ENCODE peak calls at places on chromosome 2, in nine cellular contexts. G is suprapubic skin, D is GM12878, N is A549, V is ovary, A is transverse colon, Z is K562, J is sigmoid colon, R is stomach. H is an unnamed sample.

GRCh38 chr2:240454031-240454901 is 18.8 kb downstream of the GPC1 start:
- DNase-seq in R (no peak), A (no peak), G (no peak), Z (no peak), D (no peak), V (peak), N (no peak), J (no peak), H (no peak)

GRCh38 chr2:219522111-219523030 is 8.1 kb downstream of the ASIC4 start:
- DNase-seq in A (no peak), G (no peak), D (no peak), Z (peak), R (no peak), N (no peak), V (no peak), J (peak), H (no peak)

GRCh38 chr2:2134037-2134436 is 197.0 kb downstream of the MYT1L start:
- DNase-seq in A (no peak), D (no peak), V (no peak), J (no peak), Z (no peak), N (no peak), G (no peak), R (no peak), H (no peak)

GRCh38 chr2:234806818-234807217 is 145.0 kb upstream of the SH3BP4 start:
- DNase-seq in J (no peak), N (no peak), R (no peak), A (no peak), D (no peak), Z (no peak), G (no peak), V (no peak), H (no peak)

GRCh38 chr2:215531284-215531683 is 95.4 kb upstream of the FN1 start:
- DNase-seq in Z (no peak), J (no peak), G (no peak), R (no peak), D (no peak), V (no peak), N (no peak), A (no peak), H (no peak)

GRCh38 chr2:35343135-35343534 is 1012.4 kb upstream of the CRIM1 start:
- DNase-seq in R (no peak), G (no peak), Z (peak), A (no peak), N (peak), D (no peak), J (no peak), V (no peak), H (no peak)

GRCh38 chr2:110219496-110220192 is 7.3 kb upstream of the MTLN start:
- DNase-seq in G (no peak), R (no peak), V (no peak), D (no peak), Z (no peak), A (no peak), J (no peak), N (no peak), H (no peak)

GRCh38 chr2:227472265-227473018 is 486 bp downstream of the AGFG1 start:
- DNase-seq in G (peak), V (peak), J (peak), N (no peak), D (no peak), A (peak), Z (peak), R (peak), H (no peak)

GRCh38 chr2:60844105-60844504 is 37.3 kb upstream of the REL start:
- DNase-seq in G (no peak), R (no peak), A (no peak), D (no peak), V (no peak), N (no peak), Z (no peak), J (no peak), H (no peak)

GRCh38 chr2:33033524-33034150 is 86.9 kb downstream of the LTBP1 start:
- DNase-seq in R (no peak), G (no peak), Z (peak), J (no peak), D (no peak), A (no peak), N (peak), V (no peak), H (no peak)

GRCh38 chr2:201810592-201810991 is 4.3 kb downstream of the CDK15 start:
- DNase-seq in J (no peak), D (no peak), V (no peak), Z (no peak), R (no peak), A (no peak), G (no peak), N (no peak), H (no peak)

GRCh38 chr2:12155308-12156061 is 409.1 kb downstream of the LPIN1 start:
- DNase-seq in N (no peak), G (no peak), J (peak), R (no peak), D (no peak), Z (peak), V (no peak), A (no peak), H (no peak)

GRCh38 chr2:202265467-202266277 is at the start of gene NOP58:
- DNase-seq in N (peak), A (peak), Z (peak), D (peak), G (peak), J (peak), V (peak), R (peak), H (peak)

GRCh38 chr2:28036307-28036706 is 145.8 kb downstream of the BABAM2 start:
- DNase-seq in N (no peak), R (no peak), J (no peak), D (no peak), A (no peak), G (no peak), V (no peak), Z (no peak), H (no peak)

GRCh38 chr2:100877555-100877954 is 57.6 kb downstream of the NPAS2 start:
- DNase-seq in J (no peak), N (no peak), V (no peak), A (no peak), R (peak), D (no peak), Z (no peak), G (no peak), H (no peak)

GRCh38 chr2:89763581-89764485 is 1072.4 kb downstream of the RPIA start:
- DNase-seq in Z (no peak), V (peak), A (no peak), J (peak), D (no peak), N (no peak), R (peak), G (peak), H (no peak)

GRCh38 chr2:55282110-55282917 is 13.3 kb upstream of the MTIF2 start:
- DNase-seq in Z (peak), G (peak), N (peak), J (peak), D (peak), R (peak), A (peak), V (peak), H (peak)

GRCh38 chr2:55107428-55107827 is 57.2 kb upstream of the RTN4 start:
- DNase-seq in G (no peak), D (no peak), A (no peak), V (no peak), N (peak), Z (no peak), R (no peak), J (no peak), H (no peak)

GRCh38 chr2:104863585-104864279 is 9.8 kb downstream of the POU3F3 start:
- DNase-seq in G (no peak), D (no peak), A (no peak), N (no peak), V (no peak), Z (no peak), R (no peak), J (no peak), H (no peak)
- TF ChIP-seq EP300 in G (no peak), D (no peak), A (no peak), N (no peak), V (no peak), Z (no peak), R (no peak), J (no peak), H (no peak)

GRCh38 chr2:64523667-64524603 is at the start of gene AFTPH:
- DNase-seq in A (peak), Z (peak), N (peak), G (peak), V (peak), D (peak), J (peak), R (peak), H (peak)
- TF ChIP-seq CTCF in A (no peak), Z (no peak), N (no peak), G (no peak), V (no peak), D (no peak), J (no peak), R (no peak), H (peak)

DNA sequence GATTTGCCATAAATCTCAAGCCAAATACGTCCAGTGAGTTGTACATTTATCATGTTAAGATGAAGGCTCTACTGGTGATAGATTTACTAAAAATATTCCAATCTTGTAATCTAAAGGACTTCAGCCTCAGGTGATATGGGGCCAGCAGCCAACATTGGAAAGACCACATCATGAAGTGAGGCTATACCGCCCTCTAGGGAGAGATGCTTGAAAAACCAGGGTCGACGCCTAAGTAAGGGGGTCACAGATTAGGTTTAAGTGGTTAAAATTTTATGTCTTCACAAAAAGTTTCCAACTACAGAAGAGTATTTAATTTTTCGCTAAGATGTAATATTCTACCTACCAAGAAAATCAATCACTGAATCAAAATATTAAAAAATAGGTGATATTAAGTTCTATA is 33.3 kb downstream of the DOCK10 start:
- DNase-seq in D (no peak), J (no peak), V (no peak), R (no peak), G (no peak), N (peak), A (no peak), Z (peak), H (no peak)
- TF ChIP-seq EP300 in D (no peak), J (no peak), V (no peak), R (no peak), G (no peak), N (no peak), A (no peak), Z (no peak), H (no peak)

GRCh38 chr2:207706936-207707860 is 4.2 kb upstream of the CCNYL1 start:
- DNase-seq in J (no peak), N (no peak), D (no peak), A (no peak), R (no peak), V (no peak), Z (peak), G (no peak), H (no peak)

GRCh38 chr2:207711750-207712487 is 479 bp downstream of the CCNYL1 start:
- DNase-seq in D (no peak), Z (peak), V (peak), R (peak), A (peak), J (peak), G (peak), N (no peak), H (peak)

GRCh38 chr2:207716061-207716460 is 4.6 kb downstream of the CCNYL1 start:
- DNase-seq in V (no peak), R (no peak), G (no peak), A (no peak), J (no peak), Z (no peak), N (no peak), D (no peak), H (no peak)

DNA sequence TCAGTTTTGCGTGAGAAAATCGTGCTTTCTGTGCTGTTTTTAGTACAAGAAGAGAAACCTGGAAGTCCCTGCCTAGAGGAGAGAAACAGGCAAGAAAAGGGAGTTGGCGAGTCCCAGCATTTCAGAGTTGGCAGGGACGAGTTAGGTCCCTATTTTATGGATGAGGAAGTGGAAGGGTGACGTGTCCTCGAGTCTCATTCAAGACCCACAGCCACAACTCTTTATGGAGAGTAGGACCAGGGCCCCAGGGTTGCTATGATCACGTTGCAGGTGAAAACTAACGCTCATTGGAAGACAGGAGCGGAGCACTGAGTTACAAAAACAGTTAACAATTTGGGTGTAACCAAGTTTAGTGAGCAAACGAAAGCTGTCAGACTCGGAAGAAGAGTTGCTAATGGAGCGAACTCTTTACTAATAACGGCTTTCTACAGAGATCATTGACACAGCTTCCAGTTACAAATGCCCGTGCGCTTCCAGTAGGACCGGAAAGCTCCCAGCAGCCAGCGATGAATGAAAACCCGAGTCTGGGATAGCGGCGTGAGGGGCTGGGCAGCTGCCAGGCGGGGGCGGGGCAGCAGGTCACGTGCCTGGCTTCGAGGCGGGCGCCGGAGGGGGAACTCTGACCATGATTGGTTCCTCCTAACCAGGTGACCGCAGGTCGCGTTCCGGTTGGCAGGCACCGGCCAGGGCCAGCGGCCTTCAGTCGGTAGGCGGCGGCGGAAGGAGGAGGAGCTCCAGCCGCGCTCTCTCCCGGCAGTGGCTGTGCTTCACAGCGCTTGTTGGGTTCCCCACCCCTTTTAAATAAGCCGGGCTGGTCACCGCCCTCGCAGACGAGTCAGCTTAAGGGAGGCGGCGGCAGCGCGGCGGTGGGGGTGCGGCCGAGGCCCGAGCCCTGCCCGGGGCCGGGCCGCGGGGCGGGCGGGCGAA is at the start of gene CCNYL1:
- DNase-seq in A (peak), G (peak), N (peak), J (peak), Z (peak), R (peak), D (peak), V (peak), H (peak)
- TF ChIP-seq CTCF in A (peak), G (peak), N (no peak), J (peak), Z (no peak), R (peak), D (no peak), V (peak), H (no peak)

DNA sequence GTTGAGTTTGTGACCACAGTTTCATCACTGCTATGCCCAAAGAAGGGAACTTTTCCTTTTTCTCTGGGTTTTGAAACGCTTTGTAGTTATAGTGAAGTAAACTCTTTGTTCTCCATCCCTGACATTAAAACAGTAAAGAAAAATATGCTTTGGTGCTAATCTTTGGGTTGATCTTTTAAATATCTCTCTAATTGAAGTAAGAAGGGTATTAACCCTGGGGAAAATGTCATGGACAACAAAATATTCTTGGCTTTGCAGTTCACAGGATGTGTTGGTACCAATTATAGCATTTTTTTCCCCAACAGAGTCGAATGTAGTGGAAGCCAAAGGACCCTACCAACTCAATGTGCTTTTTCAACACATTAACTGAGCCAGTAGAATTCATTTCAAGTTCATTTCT is 98.6 kb upstream of the MMADHC start:
- DNase-seq in Z (no peak), R (no peak), G (no peak), A (no peak), J (no peak), D (no peak), N (no peak), V (no peak), H (no peak)
- TF ChIP-seq EP300 in Z (no peak), R (no peak), G (no peak), A (no peak), J (no peak), D (no peak), N (no peak), V (no peak), H (no peak)

GRCh38 chr2:196592331-196592911 is 47.1 kb upstream of the CCDC150 start:
- DNase-seq in D (no peak), Z (no peak), G (no peak), N (peak), J (no peak), R (no peak), A (no peak), V (no peak), H (no peak)
- TF ChIP-seq CTCF in D (no peak), Z (no peak), G (no peak), N (peak), J (no peak), R (no peak), A (no peak), V (no peak), H (no peak)

DNA sequence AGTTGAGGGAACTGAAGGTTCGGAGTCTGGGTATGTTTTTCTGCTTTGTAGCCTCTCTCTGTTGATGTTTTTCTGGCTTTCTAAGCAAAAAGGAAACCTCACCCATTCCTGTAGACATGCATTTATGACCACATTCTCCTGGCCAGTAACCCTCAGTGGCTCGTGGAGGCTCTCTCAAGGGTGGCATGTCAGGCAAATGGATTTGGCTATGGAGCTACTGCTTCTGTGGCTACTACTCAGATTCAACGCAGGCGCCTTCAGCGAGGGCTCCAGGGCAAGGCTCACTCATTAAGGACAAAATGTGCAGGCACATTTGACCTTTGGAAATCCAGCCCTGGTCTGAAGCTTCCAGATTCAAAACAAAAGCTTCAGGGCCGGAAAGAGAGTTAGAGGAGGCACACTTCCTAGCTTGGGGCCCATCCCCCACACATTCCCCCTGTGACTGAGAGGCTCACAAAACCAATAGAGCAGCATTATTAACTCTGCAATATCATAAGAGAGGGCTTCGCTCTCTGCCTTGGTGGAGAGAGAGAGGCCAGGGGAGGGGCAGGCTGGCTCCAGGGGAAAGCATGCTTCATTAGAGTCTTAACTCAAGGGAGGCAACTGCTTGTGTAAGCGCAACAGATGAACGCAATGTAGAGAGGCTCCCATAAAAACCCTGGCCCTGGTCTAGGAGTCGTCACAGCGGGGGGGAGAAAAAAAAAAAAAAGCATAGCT is 22.1 kb downstream of the KLF7 start:
- DNase-seq in N (no peak), R (peak), A (peak), V (peak), D (no peak), Z (no peak), G (peak), J (peak), H (peak)
- TF ChIP-seq EP300 in N (no peak), R (no peak), A (no peak), V (no peak), D (no peak), Z (no peak), G (no peak), J (no peak), H (peak)

DNA sequence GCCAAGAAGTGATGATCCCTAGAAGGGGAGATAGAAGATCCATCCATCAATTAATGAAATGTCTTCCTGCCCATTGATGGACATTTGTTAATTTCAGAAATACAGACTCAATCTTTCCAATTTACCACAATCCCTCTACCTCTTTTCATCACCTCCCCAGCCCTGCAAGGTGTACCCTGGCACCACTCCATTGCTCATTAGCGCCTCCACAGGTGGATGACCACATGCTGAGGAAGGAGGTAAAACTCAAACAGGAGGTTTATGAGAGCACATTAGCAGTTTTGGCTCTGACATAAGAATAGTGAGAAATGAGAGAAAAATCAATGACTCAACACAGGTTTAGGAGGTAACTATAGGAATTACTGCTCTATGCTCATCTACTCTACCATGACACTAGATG is 208.0 kb downstream of the C1D start:
- DNase-seq in Z (peak), N (no peak), J (no peak), A (no peak), G (no peak), V (no peak), R (no peak), D (no peak), H (no peak)
- TF ChIP-seq CTCF in Z (peak), N (no peak), J (no peak), A (no peak), G (no peak), V (no peak), R (no peak), D (no peak), H (no peak)

H was measured in tibial nerve.